ENCODE peak calls at places on chromosomes 6 and 20, in five cellular contexts. T is activated T-cell treated with anti-CD3 and anti-CD28 coated beads for 1 hour, B is cardiac muscle cell, O is RWPE2, S is NCI-H2081. P is an unnamed sample.

GRCh38 chr6:157982297-157982579 is 575 bp downstream of the SYNJ2 start:
- DNase-seq in S (no peak), O (no peak), B (peak; percentile 58), T (no peak), P (peak; percentile 90)

GRCh38 chr20:46055269-46055668 is 26.3 kb downstream of the SLC12A5 start:
- DNase-seq in O (peak; percentile 34), S (no peak), B (no peak), T (no peak), P (no peak)

GRCh38 chr20:11807070-11807741 is 110.5 kb upstream of the BTBD3 start:
- DNase-seq in O (no peak), T (no peak), S (no peak), B (no peak), P (no peak)

GRCh38 chr6:112886415-112886814 is 539.3 kb downstream of the RFPL4B start:
- DNase-seq in O (no peak), T (no peak), S (no peak), B (no peak), P (no peak)

GRCh38 chr6:111871725-111872520 is 1.3 kb downstream of the FYN start:
- DNase-seq in T (no peak), S (peak; percentile 26), B (peak; percentile 45), O (no peak), P (peak; percentile 81)

GRCh38 chr6:104940881-104941693 is 15.8 kb upstream of the LIN28B start:
- DNase-seq in B (peak; percentile 88), T (no peak), O (no peak), S (peak; percentile 22), P (no peak)

GRCh38 chr6:161169690-161170089 is 104.2 kb downstream of the AGPAT4 start:
- DNase-seq in O (no peak), B (no peak), T (no peak), S (peak; percentile 31), P (peak; percentile 80)

GRCh38 chr6:118263929-118264486 is 284.1 kb upstream of the PLN start:
- DNase-seq in B (peak; percentile 58), T (no peak), S (no peak), O (no peak), P (no peak)

GRCh38 chr6:125811259-125811658 is 20.5 kb downstream of the NCOA7 start:
- DNase-seq in S (no peak), B (no peak), T (no peak), O (no peak), P (no peak)

GRCh38 chr6:136181858-136182257 is 68.3 kb downstream of the MTFR2 start:
- DNase-seq in O (no peak), T (no peak), B (peak; percentile 11), S (no peak), P (no peak)

GRCh38 chr6:1636272-1636825 is 26.6 kb downstream of the FOXC1 start:
- DNase-seq in B (no peak), T (no peak), O (no peak), S (no peak), P (no peak)

GRCh38 chr6:21115111-21115510 is 478.4 kb upstream of the SOX4 start:
- DNase-seq in S (peak; percentile 45), T (no peak), O (no peak), B (no peak), P (peak; percentile 15)

GRCh38 chr6:22099923-22100322 is 196.9 kb downstream of the PRL start:
- DNase-seq in S (no peak), B (no peak), T (no peak), O (no peak), P (no peak)

GRCh38 chr6:140915001-140915950 is 1217.4 kb upstream of the GJE1 start:
- DNase-seq in S (peak; percentile 28), T (no peak), B (no peak), O (no peak), P (peak; percentile 84)

GRCh38 chr20:528923-529594 is 14.5 kb downstream of the CSNK2A1 start:
- DNase-seq in T (no peak), O (no peak), B (no peak), S (no peak), P (no peak)

GRCh38 chr20:37385176-37385575 is 39.2 kb downstream of the SRC start:
- DNase-seq in T (no peak), O (peak; percentile 78), B (no peak), S (no peak), P (no peak)

GRCh38 chr6:158068893-158069799 is 87.5 kb downstream of the SYNJ2 start:
- DNase-seq in S (peak; percentile 1), B (no peak), T (no peak), O (peak; percentile 90), P (no peak)

GRCh38 chr20:3606021-3606420 is 57.2 kb downstream of the GFRA4 start:
- DNase-seq in B (no peak), T (no peak), S (no peak), O (no peak), P (no peak)

GRCh38 chr6:81821449-81821848 is 69.0 kb upstream of the TENT5A start:
- DNase-seq in S (no peak), T (no peak), B (no peak), O (no peak), P (no peak)

GRCh38 chr20:57657537-57658446 is 37.6 kb upstream of the ZBP1 start:
- DNase-seq in T (peak; percentile 37), O (peak; percentile 97), B (no peak), S (peak; percentile 69), P (no peak)

GRCh38 chr6:4644962-4645361 is 131.2 kb upstream of the CDYL start:
- DNase-seq in T (no peak), B (no peak), S (no peak), O (no peak), P (no peak)

GRCh38 chr20:45670139-45670538 is at the start of gene WFDC11:
- DNase-seq in B (no peak), O (no peak), S (no peak), T (no peak), P (no peak)

GRCh38 chr20:50680106-50680960 is 11.0 kb downstream of the RIPOR3 start:
- DNase-seq in B (no peak), S (no peak), O (no peak), T (no peak), P (no peak)

GRCh38 chr20:11011653-11012052 is 337.9 kb upstream of the JAG1 start:
- DNase-seq in T (no peak), O (no peak), B (no peak), S (no peak), P (no peak)

GRCh38 chr20:39823239-39823638 is 861.1 kb downstream of the DHX35 start:
- DNase-seq in O (no peak), T (no peak), B (no peak), S (no peak), P (no peak)

GRCh38 chr6:89950446-89950845 is 56.2 kb downstream of the GJA10 start:
- DNase-seq in O (no peak), B (no peak), S (no peak), T (no peak), P (no peak)

GRCh38 chr6:166629628-166630027 is 2.6 kb upstream of the RPS6KA2 start:
- DNase-seq in B (no peak), S (no peak), T (no peak), O (no peak), P (no peak)

GRCh38 chr20:36941403-36941835 is 10.1 kb downstream of the SAMHD1 start:
- DNase-seq in B (no peak), S (no peak), O (no peak), T (no peak), P (no peak)

GRCh38 chr6:153086225-153086990 is 44.7 kb downstream of the RGS17 start:
- DNase-seq in T (no peak), B (no peak), S (no peak), O (no peak), P (no peak)

GRCh38 chr6:167453082-167453446 is 128.2 kb downstream of the TTLL2 start:
- DNase-seq in S (no peak), B (no peak), O (no peak), T (no peak), P (no peak)

GRCh38 chr6:150033197-150033771 is 8.0 kb upstream of the RAET1L start:
- DNase-seq in T (no peak), S (no peak), O (no peak), B (no peak), P (no peak)

P was measured in NCI-H146.